ENCODE peak calls at places on chromosomes 11 and 22, in nine cellular contexts. One of them, this sample, is unnamed.

GRCh38 chr22:49018601-49019000 is 809.1 kb downstream of the BRD1 start:
- DNase-seq in natural killer cell treated with Interleukin-12 subunit alpha and Interleukin-12 subunit beta and Interleukin-15 and Interleukin-18, amount 100 ng/mL, for 72 hours: no peak
- DNase-seq in stimulated activated naive CD4-positive, alpha-beta T cell: no peak
- DNase-seq in GOT3: no peak
- DNase-seq in coronary artery: peak; percentile 41
- DNase-seq in nucleus accumbens: no peak
- DNase-seq in iPS-NIHi11: peak; percentile 2
- DNase-seq in GM04504: no peak
- DNase-seq in Peyer's patch: no peak
- DNase-seq in this sample: no peak

GRCh38 chr22:37782340-37783168 is 25.2 kb upstream of the GCAT start:
- DNase-seq in iPS-NIHi11: no peak
- DNase-seq in GOT3: no peak
- DNase-seq in Peyer's patch: no peak
- DNase-seq in nucleus accumbens: no peak
- DNase-seq in coronary artery: no peak
- DNase-seq in GM04504: peak; percentile 86
- DNase-seq in stimulated activated naive CD4-positive, alpha-beta T cell: no peak
- DNase-seq in natural killer cell treated with Interleukin-12 subunit alpha and Interleukin-12 subunit beta and Interleukin-15 and Interleukin-18, amount 100 ng/mL, for 72 hours: no peak
- DNase-seq in this sample: no peak

GRCh38 chr11:3967695-3968094 is 112.2 kb downstream of the STIM1 start:
- DNase-seq in nucleus accumbens: no peak
- DNase-seq in GM04504: no peak
- DNase-seq in stimulated activated naive CD4-positive, alpha-beta T cell: no peak
- DNase-seq in coronary artery: no peak
- DNase-seq in GOT3: no peak
- DNase-seq in iPS-NIHi11: no peak
- DNase-seq in natural killer cell treated with Interleukin-12 subunit alpha and Interleukin-12 subunit beta and Interleukin-15 and Interleukin-18, amount 100 ng/mL, for 72 hours: no peak
- DNase-seq in Peyer's patch: no peak
- DNase-seq in this sample: no peak

GRCh38 chr22:45880732-45881523 is 96.0 kb downstream of the WNT7B start:
- DNase-seq in GOT3: no peak
- DNase-seq in GM04504: no peak
- DNase-seq in natural killer cell treated with Interleukin-12 subunit alpha and Interleukin-12 subunit beta and Interleukin-15 and Interleukin-18, amount 100 ng/mL, for 72 hours: no peak
- DNase-seq in stimulated activated naive CD4-positive, alpha-beta T cell: no peak
- DNase-seq in nucleus accumbens: peak; percentile 53
- DNase-seq in coronary artery: no peak
- DNase-seq in iPS-NIHi11: no peak
- DNase-seq in Peyer's patch: no peak
- DNase-seq in this sample: no peak

GRCh38 chr11:1891831-1892115 is at the start of gene PRR33:
- DNase-seq in stimulated activated naive CD4-positive, alpha-beta T cell: no peak
- DNase-seq in Peyer's patch: no peak
- DNase-seq in iPS-NIHi11: no peak
- DNase-seq in coronary artery: no peak
- DNase-seq in natural killer cell treated with Interleukin-12 subunit alpha and Interleukin-12 subunit beta and Interleukin-15 and Interleukin-18, amount 100 ng/mL, for 72 hours: no peak
- DNase-seq in GOT3: no peak
- DNase-seq in nucleus accumbens: no peak
- DNase-seq in GM04504: no peak
- DNase-seq in this sample: no peak

GRCh38 chr11:75524576-75525432 is 937 bp downstream of the GDPD5 start:
- DNase-seq in iPS-NIHi11: peak; percentile 60
- DNase-seq in GM04504: no peak
- DNase-seq in Peyer's patch: peak; percentile 26
- DNase-seq in natural killer cell treated with Interleukin-12 subunit alpha and Interleukin-12 subunit beta and Interleukin-15 and Interleukin-18, amount 100 ng/mL, for 72 hours: no peak
- DNase-seq in nucleus accumbens: no peak
- DNase-seq in coronary artery: no peak
- DNase-seq in GOT3: no peak
- DNase-seq in stimulated activated naive CD4-positive, alpha-beta T cell: peak; percentile 32
- DNase-seq in this sample: no peak

GRCh38 chr11:64073542-64073941 is 37.8 kb downstream of the FLRT1 start:
- DNase-seq in natural killer cell treated with Interleukin-12 subunit alpha and Interleukin-12 subunit beta and Interleukin-15 and Interleukin-18, amount 100 ng/mL, for 72 hours: no peak
- DNase-seq in GM04504: no peak
- DNase-seq in stimulated activated naive CD4-positive, alpha-beta T cell: no peak
- DNase-seq in iPS-NIHi11: no peak
- DNase-seq in GOT3: no peak
- DNase-seq in Peyer's patch: no peak
- DNase-seq in nucleus accumbens: no peak
- DNase-seq in coronary artery: no peak
- DNase-seq in this sample: no peak

GRCh38 chr11:16605440-16605970 is 132.9 kb upstream of the C11orf58 start:
- DNase-seq in GOT3: no peak
- DNase-seq in iPS-NIHi11: peak; percentile 24
- DNase-seq in Peyer's patch: no peak
- DNase-seq in GM04504: no peak
- DNase-seq in natural killer cell treated with Interleukin-12 subunit alpha and Interleukin-12 subunit beta and Interleukin-15 and Interleukin-18, amount 100 ng/mL, for 72 hours: no peak
- DNase-seq in nucleus accumbens: no peak
- DNase-seq in coronary artery: no peak
- DNase-seq in stimulated activated naive CD4-positive, alpha-beta T cell: no peak
- DNase-seq in this sample: no peak

GRCh38 chr11:69563946-69564780 is 76.8 kb upstream of the CCND1 start:
- DNase-seq in coronary artery: peak; percentile 22
- DNase-seq in stimulated activated naive CD4-positive, alpha-beta T cell: no peak
- DNase-seq in GOT3: no peak
- DNase-seq in iPS-NIHi11: no peak
- DNase-seq in GM04504: no peak
- DNase-seq in nucleus accumbens: no peak
- DNase-seq in Peyer's patch: no peak
- DNase-seq in natural killer cell treated with Interleukin-12 subunit alpha and Interleukin-12 subunit beta and Interleukin-15 and Interleukin-18, amount 100 ng/mL, for 72 hours: no peak
- DNase-seq in this sample: no peak

GRCh38 chr22:49355206-49355920 is 472.3 kb downstream of the BRD1 start:
- DNase-seq in GOT3: no peak
- DNase-seq in stimulated activated naive CD4-positive, alpha-beta T cell: no peak
- DNase-seq in iPS-NIHi11: no peak
- DNase-seq in GM04504: no peak
- DNase-seq in Peyer's patch: no peak
- DNase-seq in nucleus accumbens: no peak
- DNase-seq in coronary artery: peak; percentile 65
- DNase-seq in natural killer cell treated with Interleukin-12 subunit alpha and Interleukin-12 subunit beta and Interleukin-15 and Interleukin-18, amount 100 ng/mL, for 72 hours: no peak
- DNase-seq in this sample: no peak

GRCh38 chr11:132101861-132102260 is 731.4 kb downstream of the NTM start:
- DNase-seq in natural killer cell treated with Interleukin-12 subunit alpha and Interleukin-12 subunit beta and Interleukin-15 and Interleukin-18, amount 100 ng/mL, for 72 hours: no peak
- DNase-seq in iPS-NIHi11: no peak
- DNase-seq in nucleus accumbens: no peak
- DNase-seq in GM04504: no peak
- DNase-seq in Peyer's patch: no peak
- DNase-seq in stimulated activated naive CD4-positive, alpha-beta T cell: no peak
- DNase-seq in coronary artery: no peak
- DNase-seq in GOT3: no peak
- DNase-seq in this sample: no peak

GRCh38 chr11:87778341-87778740 is 396.9 kb downstream of the RAB38 start:
- DNase-seq in nucleus accumbens: no peak
- DNase-seq in iPS-NIHi11: no peak
- DNase-seq in GM04504: no peak
- DNase-seq in coronary artery: no peak
- DNase-seq in Peyer's patch: no peak
- DNase-seq in natural killer cell treated with Interleukin-12 subunit alpha and Interleukin-12 subunit beta and Interleukin-15 and Interleukin-18, amount 100 ng/mL, for 72 hours: no peak
- DNase-seq in stimulated activated naive CD4-positive, alpha-beta T cell: no peak
- DNase-seq in GOT3: no peak
- DNase-seq in this sample: no peak

GRCh38 chr11:128843198-128843766 is 23.8 kb downstream of the KCNJ1 start:
- DNase-seq in GM04504: no peak
- DNase-seq in coronary artery: no peak
- DNase-seq in natural killer cell treated with Interleukin-12 subunit alpha and Interleukin-12 subunit beta and Interleukin-15 and Interleukin-18, amount 100 ng/mL, for 72 hours: no peak
- DNase-seq in stimulated activated naive CD4-positive, alpha-beta T cell: no peak
- DNase-seq in iPS-NIHi11: no peak
- DNase-seq in GOT3: no peak
- DNase-seq in nucleus accumbens: no peak
- DNase-seq in Peyer's patch: no peak
- DNase-seq in this sample: no peak

GRCh38 chr11:69862331-69862761 is 43.1 kb upstream of the FGF3 start:
- DNase-seq in stimulated activated naive CD4-positive, alpha-beta T cell: no peak
- DNase-seq in GM04504: no peak
- DNase-seq in natural killer cell treated with Interleukin-12 subunit alpha and Interleukin-12 subunit beta and Interleukin-15 and Interleukin-18, amount 100 ng/mL, for 72 hours: no peak
- DNase-seq in coronary artery: no peak
- DNase-seq in Peyer's patch: no peak
- DNase-seq in nucleus accumbens: no peak
- DNase-seq in GOT3: no peak
- DNase-seq in iPS-NIHi11: no peak
- DNase-seq in this sample: no peak

GRCh38 chr22:44440224-44441160 is 57.5 kb downstream of the RTL6 start:
- DNase-seq in natural killer cell treated with Interleukin-12 subunit alpha and Interleukin-12 subunit beta and Interleukin-15 and Interleukin-18, amount 100 ng/mL, for 72 hours: no peak
- DNase-seq in Peyer's patch: no peak
- DNase-seq in coronary artery: no peak
- DNase-seq in iPS-NIHi11: no peak
- DNase-seq in GM04504: no peak
- DNase-seq in stimulated activated naive CD4-positive, alpha-beta T cell: no peak
- DNase-seq in nucleus accumbens: no peak
- DNase-seq in GOT3: no peak
- DNase-seq in this sample: no peak

GRCh38 chr11:121741954-121742361 is 289.2 kb upstream of the SORL1-AS1 start:
- DNase-seq in GM04504: no peak
- DNase-seq in coronary artery: peak; percentile 95
- DNase-seq in iPS-NIHi11: no peak
- DNase-seq in nucleus accumbens: peak; percentile 53
- DNase-seq in GOT3: no peak
- DNase-seq in Peyer's patch: no peak
- DNase-seq in stimulated activated naive CD4-positive, alpha-beta T cell: no peak
- DNase-seq in natural killer cell treated with Interleukin-12 subunit alpha and Interleukin-12 subunit beta and Interleukin-15 and Interleukin-18, amount 100 ng/mL, for 72 hours: no peak
- DNase-seq in this sample: peak; percentile 19